ENCODE peak calls at places on chromosomes 4 and X, in five cellular contexts. S is lower lobe of right lung, Y is T-cell, U is A549, Z is T-helper 17 cell. I is an unnamed sample.

GRCh38 chr4:3145251-3145908 is 70.9 kb downstream of the HTT start:
- ATAC-seq in S (no peak), Y (no peak), U (no peak), Z (no peak), I (no peak)

GRCh38 chr4:152468408-152468807 is 67.5 kb downstream of the FBXW7 start:
- ATAC-seq in S (no peak), Y (no peak), U (no peak), Z (no peak), I (no peak)

GRCh38 chr4:173264960-173265281 is 69.2 kb downstream of the HMGB2 start:
- ATAC-seq in S (no peak), Y (peak; percentile 46), U (no peak), Z (peak; percentile 18), I (no peak)

GRCh38 chr4:152655272-152656129 is 24.3 kb downstream of the TMEM154 start:
- ATAC-seq in S (no peak), Y (no peak), U (no peak), Z (no peak), I (peak; percentile 98)

GRCh38 chr4:151434183-151434860 is 25.3 kb downstream of the FHIP1A start:
- ATAC-seq in S (no peak), Y (no peak), U (no peak), Z (no peak), I (no peak)

GRCh38 chr4:53591372-53591892 is at the start of gene LNX1:
- ATAC-seq in S (peak; percentile 91), Y (no peak), U (no peak), Z (no peak), I (peak; percentile 88)

GRCh38 chrX:12021708-12022107 is 116.6 kb upstream of the FRMPD4 start:
- ATAC-seq in S (no peak), Y (no peak), U (no peak), Z (no peak), I (no peak)

GRCh38 chr4:7585768-7586167 is 151.0 kb upstream of the PSAPL1 start:
- ATAC-seq in S (no peak), Y (no peak), U (peak; percentile 81), Z (no peak), I (no peak)

GRCh38 chr4:173119818-173120217 is 48.8 kb upstream of the GALNT7 start:
- ATAC-seq in S (no peak), Y (no peak), U (no peak), Z (no peak), I (peak; percentile 62)

GRCh38 chrX:71159335-71159734 is 14.7 kb downstream of the NLGN3 start:
- ATAC-seq in S (no peak), Y (peak; percentile 82), U (no peak), Z (peak; percentile 60), I (no peak)

GRCh38 chr4:74930166-74930565 is 2.8 kb upstream of the PARM1 start:
- ATAC-seq in S (no peak), Y (no peak), U (no peak), Z (no peak), I (no peak)

GRCh38 chr4:123869517-123870282 is 473.1 kb downstream of the SPRY1 start:
- ATAC-seq in S (peak; percentile 26), Y (no peak), U (no peak), Z (no peak), I (no peak)

GRCh38 chr4:23039813-23040212 is 347.1 kb downstream of the GBA3 start:
- ATAC-seq in S (no peak), Y (no peak), U (no peak), Z (no peak), I (no peak)

GRCh38 chr4:16844796-16845586 is 53.5 kb downstream of the LDB2 start:
- ATAC-seq in S (no peak), Y (no peak), U (no peak), Z (no peak), I (no peak)

GRCh38 chrX:112785323-112785722 is 55.3 kb downstream of the AMOT start:
- ATAC-seq in S (no peak), Y (no peak), U (no peak), Z (no peak), I (no peak)

GRCh38 chr4:153777421-153777820 is 11.5 kb downstream of the SFRP2 start:
- ATAC-seq in S (no peak), Y (no peak), U (no peak), Z (no peak), I (no peak)

GRCh38 chrX:69126642-69127041 is 38.6 kb downstream of the PJA1 start:
- ATAC-seq in S (peak; percentile 35), Y (no peak), U (no peak), Z (no peak), I (no peak)

GRCh38 chrX:13387656-13388421 is 68.0 kb upstream of the ATXN3L start:
- ATAC-seq in S (peak; percentile 24), Y (peak; percentile 48), U (no peak), Z (peak; percentile 28), I (peak; percentile 90)

GRCh38 chr4:81650871-81651270 is 179.2 kb upstream of the RASGEF1B start:
- ATAC-seq in S (peak; percentile 64), Y (no peak), U (peak; percentile 28), Z (no peak), I (peak; percentile 60)

GRCh38 chr4:165874799-165875371 is 1.8 kb downstream of the TLL1 start:
- ATAC-seq in S (peak; percentile 60), Y (no peak), U (peak; percentile 65), Z (no peak), I (peak; percentile 39)

GRCh38 chr4:78788005-78788889 is 12.1 kb downstream of the BMP2K start:
- ATAC-seq in S (no peak), Y (no peak), U (no peak), Z (no peak), I (no peak)